ENCODE peak calls at places on chromosomes 6 and 20, in ten cellular contexts. F is stimulated activated CD8-positive, alpha-beta memory T cell treated with anti-CD3 and anti-CD28 coated beads, Interleukin-15, amount 100 ng/mL, for 24 hours; V is T-helper 17 cell; Q is activated CD4-positive, alpha-beta T cell treated with anti-CD3 and anti-CD28 coated beads, Interleukin-2, amount 50 U/mL, for 1 hour; O is sciatic nerve; C is nephron progenitor cell; P is activated T-cell treated with anti-CD3 and anti-CD28 coated beads, Interleukin-2, amount 50 U/mL, for 1 hour; U is aorta; R is AG10803; L is fibroblast of pulmonary artery. Z is an unnamed sample.

GRCh38 chr20:63831696-63832686 is 927 bp upstream of the ZBTB46 start:
- DNase-seq in P (no peak), Q (no peak), F (no peak), C (peak), L (no peak), O (no peak), V (no peak), R (no peak), U (no peak), Z (no peak)

GRCh38 chr6:145815875-145816274 is 1.3 kb upstream of the FBXO30 start:
- DNase-seq in U (peak), C (no peak), F (no peak), R (no peak), V (no peak), Q (no peak), P (no peak), L (no peak), O (no peak), Z (no peak)

GRCh38 chr20:44033344-44033743 is 118.7 kb downstream of the TOX2 start:
- DNase-seq in Q (no peak), C (no peak), F (no peak), R (peak), O (no peak), P (no peak), V (no peak), U (no peak), L (peak), Z (no peak)

GRCh38 chr20:56690531-56691175 is 61.5 kb downstream of the TFAP2C start:
- DNase-seq in L (no peak), F (no peak), Q (no peak), O (no peak), V (no peak), P (no peak), R (no peak), C (no peak), U (no peak), Z (no peak)

GRCh38 chr6:73610444-73611275 is 43.1 kb downstream of the SLC17A5 start:
- DNase-seq in C (no peak), O (no peak), F (no peak), Q (no peak), L (peak), V (no peak), U (no peak), P (no peak), R (peak), Z (no peak)

GRCh38 chr6:87396595-87397392 is 11.0 kb upstream of the CFAP206 start:
- DNase-seq in F (no peak), O (no peak), C (no peak), L (no peak), R (no peak), Q (no peak), V (no peak), P (no peak), U (no peak), Z (no peak)

GRCh38 chr6:112027942-112028674 is 25.8 kb upstream of the CCN6 start:
- DNase-seq in U (no peak), V (no peak), Q (peak), L (peak), R (peak), C (no peak), P (no peak), O (no peak), F (no peak), Z (no peak)

GRCh38 chr6:135299256-135299655 is 118.1 kb downstream of the MYB start:
- DNase-seq in U (no peak), Q (no peak), L (peak), P (no peak), F (no peak), C (no peak), V (no peak), O (no peak), R (peak), Z (no peak)

GRCh38 chr20:48667889-48668413 is 159.8 kb downstream of the PREX1 start:
- DNase-seq in U (no peak), Q (no peak), L (peak), F (no peak), O (no peak), V (no peak), C (no peak), R (no peak), P (no peak), Z (no peak)

GRCh38 chr6:44473393-44473792 is 85.9 kb downstream of the CDC5L start:
- DNase-seq in O (no peak), F (no peak), R (no peak), P (no peak), U (no peak), Q (no peak), L (no peak), C (no peak), V (no peak), Z (no peak)

GRCh38 chr6:37265031-37265430 is 7.1 kb upstream of the TMEM217 start:
- DNase-seq in U (no peak), C (no peak), L (no peak), O (no peak), Q (no peak), R (no peak), F (no peak), P (no peak), V (no peak), Z (no peak)

Z was measured in esophagus muscularis mucosa.